ENCODE peak calls at places on chromosomes 6 and 20, in four cellular contexts. P is bronchial epithelial cell, Z is A549, N is choroid plexus epithelial cell. A is an unnamed sample.

GRCh38 chr6:96276326-96276725 is 245.3 kb upstream of the UFL1 start:
- DNase-seq in P (no peak), Z (no peak), N (no peak), A (no peak)

GRCh38 chr6:26122793-26123674 is 35.8 kb downstream of the HFE start:
- DNase-seq in P (peak), Z (peak), N (peak), A (peak)

GRCh38 chr6:10733151-10733715 is 10.4 kb downstream of the TMEM14C start:
- DNase-seq in P (no peak), Z (no peak), N (peak), A (no peak)

GRCh38 chr6:35302604-35303218 is 5.1 kb downstream of the DEF6 start:
- DNase-seq in P (peak), Z (no peak), N (peak), A (no peak)

GRCh38 chr6:6749791-6750434 is 161.4 kb downstream of the LY86 start:
- DNase-seq in P (peak), Z (peak), N (peak), A (peak)

GRCh38 chr6:47168176-47168575 is 126.0 kb upstream of the ADGRF1 start:
- DNase-seq in P (peak), Z (peak), N (peak), A (peak)

GRCh38 chr6:143842468-143842901 is 653 bp upstream of the LTV1 start:
- DNase-seq in P (peak), Z (no peak), N (no peak), A (peak)

GRCh38 chr20:34948030-34948429 is 7.6 kb downstream of the GSS start:
- DNase-seq in P (peak), Z (no peak), N (peak), A (peak)

GRCh38 chr6:44431118-44431725 is 43.7 kb downstream of the CDC5L start:
- DNase-seq in P (peak), Z (peak), N (peak), A (peak)

GRCh38 chr6:149136913-149137286 is 180.6 kb upstream of the TAB2 start:
- DNase-seq in P (no peak), Z (no peak), N (no peak), A (no peak)
- H3K4me3 ChIP-seq in P (no peak), Z (no peak), N (no peak), A (no peak)

DNA sequence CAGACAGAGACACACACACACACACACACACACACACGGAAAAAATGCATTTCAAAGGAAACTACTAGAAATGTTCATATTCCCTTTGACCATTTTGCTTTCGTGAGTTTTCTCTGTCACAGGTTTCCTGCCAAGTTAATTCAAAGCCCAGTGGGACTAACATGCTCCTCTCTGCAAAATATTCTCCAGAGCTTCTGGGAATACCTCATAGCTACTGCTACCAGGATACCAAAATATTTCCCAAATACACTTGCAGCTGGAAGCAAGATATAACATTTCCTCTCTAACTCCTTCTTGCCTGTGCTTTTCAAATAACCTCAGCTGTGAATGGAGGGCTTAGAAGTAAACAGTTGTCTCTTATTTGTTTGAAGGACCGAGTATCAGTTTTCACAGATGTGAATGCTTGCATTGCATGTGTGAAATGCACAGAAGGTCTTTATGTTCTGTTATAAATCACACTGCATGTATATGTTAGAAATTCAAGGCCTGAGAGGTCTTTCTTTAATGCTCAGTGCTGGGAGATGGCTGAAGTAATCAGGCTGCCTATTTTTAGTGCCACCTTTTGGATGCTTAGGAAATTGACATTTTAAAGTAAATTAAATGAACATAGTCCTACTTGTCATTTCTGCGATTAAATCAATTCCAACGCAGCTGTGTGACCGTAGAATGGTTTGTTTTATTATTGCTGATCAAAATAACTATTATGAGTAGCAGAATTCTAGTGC is 8.7 kb upstream of the FAM209A start:
- DNase-seq in P (peak), Z (no peak), N (peak), A (peak)
- TF ChIP-seq CTCF in P (no peak), Z (peak), N (peak), A (peak)

GRCh38 chr6:161459008-161459407 is 185.1 kb upstream of the AGPAT4 start:
- DNase-seq in P (no peak), Z (no peak), N (no peak), A (no peak)

GRCh38 chr6:161462148-161462547 is 188.3 kb upstream of the AGPAT4 start:
- DNase-seq in P (peak), Z (peak), N (no peak), A (no peak)

GRCh38 chr6:161453558-161453957 is 179.7 kb upstream of the AGPAT4 start:
- DNase-seq in P (no peak), Z (no peak), N (no peak), A (no peak)

GRCh38 chr6:161455848-161456247 is 182.0 kb upstream of the AGPAT4 start:
- DNase-seq in P (no peak), Z (no peak), N (no peak), A (no peak)

GRCh38 chr6:161458199-161458598 is 184.3 kb upstream of the AGPAT4 start:
- DNase-seq in P (no peak), Z (no peak), N (no peak), A (no peak)
- H3K4me3 ChIP-seq in P (no peak), Z (no peak), N (no peak), A (no peak)

DNA sequence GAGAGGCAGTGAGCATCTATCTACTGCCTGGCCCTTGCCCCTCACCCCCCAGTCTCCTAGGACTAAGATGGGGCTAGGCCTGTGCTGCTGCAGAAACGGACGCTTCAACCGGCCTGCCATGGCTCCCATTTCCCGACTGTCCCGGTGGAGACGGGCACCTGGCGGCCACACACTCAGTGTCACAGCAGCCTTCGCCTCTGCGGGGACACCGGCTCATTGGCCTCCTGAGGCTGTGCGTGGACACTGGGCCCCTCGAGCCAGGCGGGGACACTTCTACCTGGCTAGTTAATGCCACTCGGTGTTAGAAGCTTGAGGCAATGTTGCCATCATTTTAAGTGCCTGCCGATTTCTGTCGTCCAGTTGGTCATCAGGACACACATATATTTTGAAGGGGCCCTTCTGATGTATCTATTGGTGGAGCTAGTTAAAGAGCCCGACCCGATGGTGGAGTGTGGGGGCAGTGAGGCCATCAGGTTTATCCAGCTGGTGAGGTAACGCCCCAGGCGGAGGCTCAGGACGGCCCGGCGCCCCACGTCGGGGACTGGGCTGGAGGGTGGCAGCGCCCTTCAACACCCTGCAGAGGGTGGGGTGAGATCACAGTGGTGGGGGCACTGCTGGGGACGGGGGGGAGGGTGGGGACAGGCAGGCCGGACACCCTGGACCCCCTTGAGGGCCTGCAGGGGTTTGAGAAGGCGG is 58.9 kb upstream of the GATA5 start:
- DNase-seq in P (no peak), Z (no peak), N (no peak), A (no peak)
- TF ChIP-seq CTCF in P (no peak), Z (no peak), N (no peak), A (no peak)

DNA sequence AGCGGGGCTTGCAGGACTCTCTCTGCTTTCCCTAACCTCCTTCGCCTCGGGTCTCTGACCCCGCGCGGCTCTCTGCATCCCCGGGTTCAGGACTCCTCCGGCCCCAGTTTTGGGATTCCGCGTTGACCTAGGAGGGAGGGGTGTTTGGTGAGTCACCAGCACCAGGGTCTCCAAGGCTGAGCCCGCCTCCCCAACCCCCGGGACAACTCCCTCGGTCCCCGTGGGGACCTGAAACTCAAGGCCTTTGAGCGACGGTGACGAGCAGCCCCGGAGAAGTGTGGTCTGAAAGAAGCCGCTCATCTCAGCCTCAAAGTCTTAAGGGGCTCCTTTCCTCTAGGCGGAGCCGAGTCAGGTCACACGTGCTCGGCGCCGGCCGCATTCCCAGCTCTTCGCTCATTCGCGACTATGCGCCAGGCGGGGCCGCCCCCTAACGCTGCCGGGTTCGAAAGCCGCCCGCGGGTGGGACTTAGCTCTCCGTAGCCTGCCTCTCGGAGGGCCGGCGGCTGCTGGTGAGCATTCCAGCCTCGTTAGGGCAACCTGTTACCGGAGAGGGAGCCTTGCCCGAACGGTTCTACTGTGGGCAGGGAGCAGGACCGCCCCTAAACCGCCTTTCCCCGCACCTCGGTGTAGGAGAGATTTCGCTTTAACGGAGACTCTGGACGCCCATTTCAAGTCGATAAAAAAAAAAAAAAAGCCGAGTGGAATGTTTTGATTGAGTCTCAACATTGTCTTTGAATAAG is 3.0 kb upstream of the PRDM13 start:
- DNase-seq in P (no peak), Z (peak), N (no peak), A (no peak)
- H3K4me3 ChIP-seq in P (no peak), Z (peak), N (peak), A (peak)

DNA sequence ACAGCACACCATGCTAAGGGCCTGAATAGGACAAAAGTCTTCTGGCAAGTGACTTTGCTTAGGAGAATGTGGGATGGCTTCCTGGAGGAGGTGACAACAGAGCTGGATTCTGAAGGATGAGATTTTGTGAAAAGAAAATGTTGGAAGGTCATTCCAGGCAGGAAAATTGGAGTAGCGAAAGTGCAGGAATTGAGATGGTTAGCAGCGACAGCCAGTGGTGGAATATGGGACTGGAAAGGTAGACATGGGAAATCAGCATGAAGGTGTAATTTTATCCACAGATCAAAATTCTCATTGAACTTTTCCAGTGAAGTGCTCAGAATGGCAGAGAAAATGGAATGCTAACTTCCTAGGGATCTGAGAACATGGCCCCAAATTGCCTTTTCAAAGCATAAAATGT is 5.7 kb upstream of the BACH2 start:
- DNase-seq in P (no peak), Z (no peak), N (no peak), A (no peak)
- TF ChIP-seq CTCF in P (no peak), Z (no peak), N (no peak), A (peak)

DNA sequence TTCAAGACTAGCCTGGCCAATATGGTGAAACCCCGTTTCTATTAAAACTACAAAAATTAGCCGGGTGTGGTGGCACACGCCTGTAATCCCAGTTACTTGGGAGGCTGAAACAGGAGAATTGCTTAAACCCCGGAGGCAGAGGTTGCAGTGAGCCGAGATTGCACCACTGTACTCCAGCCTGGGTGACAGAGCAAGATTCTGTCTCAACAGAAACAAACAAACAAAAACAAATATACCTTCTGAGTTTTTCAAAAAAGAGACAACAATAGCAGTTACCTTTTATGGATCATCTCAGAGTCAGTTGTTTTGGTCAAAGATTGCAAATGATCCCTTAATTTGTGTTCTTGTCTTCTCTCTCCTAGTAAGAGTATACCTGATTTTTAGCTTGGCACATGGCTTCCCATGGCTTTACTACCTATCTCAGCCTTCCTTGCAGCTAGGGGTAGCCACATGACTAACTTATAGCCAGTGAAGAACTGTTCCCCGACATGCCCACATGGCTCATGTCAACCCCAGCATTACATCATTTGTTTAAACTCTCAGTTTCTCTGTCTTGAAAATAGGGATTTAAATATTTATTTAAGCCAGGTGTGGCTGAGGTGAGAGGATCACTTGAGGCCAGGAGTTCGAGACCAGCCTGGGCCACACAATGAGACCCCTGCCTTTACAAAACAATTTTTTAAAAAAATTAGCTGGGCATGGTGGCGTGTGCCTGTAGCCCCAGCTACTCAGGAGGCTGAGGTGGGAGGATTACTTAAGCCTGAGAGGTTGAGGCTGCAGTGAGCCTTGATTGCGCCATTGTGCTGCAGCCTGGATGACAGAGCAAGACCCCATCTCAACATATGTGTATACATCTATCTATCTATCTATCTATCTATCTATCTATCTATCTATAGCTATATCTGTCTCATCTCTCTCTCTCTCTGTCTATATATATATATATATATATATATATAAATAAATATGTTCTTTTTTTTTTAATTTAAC is 25.0 kb upstream of the SLC9A8 start:
- DNase-seq in P (no peak), Z (no peak), N (no peak), A (no peak)
- H3K4me3 ChIP-seq in P (no peak), Z (no peak), N (no peak), A (no peak)